ENCODE peak calls at places on chromosomes 3 and 15, in four cellular contexts. U, E, D and S are unnamed samples.

GRCh38 chr3:17014286-17014685 is 129.5 kb downstream of the PLCL2 start:
- DNase-seq in U (no peak), E (no peak), D (no peak), S (no peak)

GRCh38 chr3:54967586-54968244 is 39.9 kb upstream of the LRTM1 start:
- DNase-seq in U (no peak), E (no peak), D (peak), S (no peak)

GRCh38 chr3:25171118-25171912 is 256.7 kb upstream of the RARB start:
- DNase-seq in U (no peak), E (no peak), D (no peak), S (no peak)

GRCh38 chr3:73134034-73134433 is 72.6 kb downstream of the EBLN2 start:
- DNase-seq in U (no peak), E (no peak), D (no peak), S (no peak)

GRCh38 chr15:84034831-84035753 is 200.5 kb upstream of the GOLGA6L4 start:
- DNase-seq in U (no peak), E (peak), D (peak), S (peak)

GRCh38 chr3:25423780-25424179 is 4.3 kb upstream of the RARB start:
- DNase-seq in U (no peak), E (no peak), D (peak), S (no peak)

GRCh38 chr3:130539005-130539404 is 22.0 kb downstream of the COL6A6 start:
- DNase-seq in U (no peak), E (peak), D (peak), S (no peak)

GRCh38 chr3:122092460-122093165 is 37.5 kb downstream of the CD86 start:
- DNase-seq in U (peak), E (no peak), D (peak), S (no peak)

GRCh38 chr3:127732303-127732702 is 59.6 kb downstream of the ABTB1 start:
- DNase-seq in U (no peak), E (no peak), D (no peak), S (no peak)

GRCh38 chr3:69033470-69033869 is 18.7 kb downstream of the TMF1 start:
- DNase-seq in U (no peak), E (no peak), D (no peak), S (no peak)

GRCh38 chr3:165549037-165549436 is 288.2 kb downstream of the BCHE start:
- DNase-seq in U (no peak), E (no peak), D (no peak), S (no peak)

GRCh38 chr15:63466378-63467192 is 37.8 kb upstream of the USP3 start:
- DNase-seq in U (no peak), E (no peak), D (peak), S (no peak)

GRCh38 chr3:179067839-179068238 is 3.8 kb downstream of the ZMAT3 start:
- DNase-seq in U (no peak), E (no peak), D (no peak), S (no peak)

GRCh38 chr3:179071569-179072397 is at the start of gene ZMAT3:
- DNase-seq in U (peak), E (peak), D (peak), S (no peak)

GRCh38 chr3:179068779-179069530 is 2.7 kb downstream of the ZMAT3 start:
- DNase-seq in U (no peak), E (no peak), D (peak), S (no peak)

GRCh38 chr3:179071161-179071568 is 444 bp downstream of the ZMAT3 start:
- DNase-seq in U (no peak), E (no peak), D (peak), S (no peak)

DNA sequence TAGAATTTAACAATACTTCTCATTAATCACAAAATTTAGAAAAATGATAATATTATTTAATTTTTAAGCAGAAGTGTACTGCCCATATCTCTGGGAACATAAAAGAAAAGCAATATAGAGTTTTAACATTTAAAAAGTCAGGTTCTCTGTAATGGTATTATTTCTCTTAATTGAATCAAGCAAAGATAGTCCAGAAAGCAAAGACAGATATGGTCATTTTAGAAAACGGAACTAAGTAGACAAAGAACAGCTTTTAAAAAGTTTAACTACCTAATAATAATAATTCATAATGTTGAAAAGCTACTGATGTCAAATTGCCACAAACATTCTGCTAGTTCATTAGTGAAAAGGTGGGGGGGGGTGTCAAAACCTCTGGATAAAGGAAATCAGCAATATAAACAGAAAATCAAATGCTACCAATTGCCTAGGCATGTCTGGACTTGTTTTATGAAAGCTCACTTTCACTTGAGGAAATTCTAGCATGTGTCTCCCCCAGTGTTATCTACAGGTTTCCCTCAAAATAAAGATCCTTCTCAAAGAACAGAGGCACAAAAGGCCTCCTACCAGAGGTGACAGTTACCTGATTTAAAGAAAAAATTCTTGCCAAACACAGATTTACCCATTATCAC is 1.7 kb downstream of the ZMAT3 start:
- DNase-seq in U (no peak), E (no peak), D (peak), S (no peak)
- H3K4me3 ChIP-seq in U (peak), E (peak), D (peak), S (peak)

GRCh38 chr3:51718547-51719412 is 11.9 kb downstream of the GRM2 start:
- DNase-seq in U (peak), E (no peak), D (peak), S (no peak)
- TF ChIP-seq CTCF in U (peak), E (peak), D (peak), S (peak)

GRCh38 chr3:31919528-31919927 is 61.5 kb downstream of the OSBPL10 start:
- DNase-seq in U (no peak), E (no peak), D (no peak), S (no peak)
- H3K4me3 ChIP-seq in U (no peak), E (no peak), D (no peak), S (no peak)

GRCh38 chr15:43370975-43371974 is at the start of the genes TUBGCP4 and ZSCAN29:
- DNase-seq in U (peak), E (peak), D (peak), S (no peak)
- TF ChIP-seq CTCF in U (peak), E (peak), D (peak), S (peak)

DNA sequence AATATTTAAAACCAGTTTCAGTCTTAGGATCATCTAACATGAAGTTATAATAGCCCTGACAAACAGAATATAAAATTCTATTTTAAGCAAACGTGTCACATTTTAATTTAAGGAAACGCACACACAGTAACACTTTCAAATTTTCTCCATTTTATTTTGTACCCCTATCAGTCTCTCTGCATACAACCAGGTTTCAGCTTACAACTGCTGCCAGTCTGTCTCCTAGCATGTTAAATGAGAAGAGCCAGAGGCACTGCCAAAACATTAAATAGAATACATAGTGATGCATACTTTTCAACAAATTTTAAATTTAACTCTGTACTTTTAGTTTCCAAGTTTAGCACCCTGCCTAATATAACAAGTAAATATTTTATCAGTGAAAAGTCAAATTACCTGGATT is 60.8 kb downstream of the UACA start:
- DNase-seq in U (no peak), E (no peak), D (no peak), S (no peak)
- H3K4me3 ChIP-seq in U (peak), E (no peak), D (no peak), S (no peak)

GRCh38 chr3:194300392-194300758 is 50.8 kb downstream of the CPN2 start:
- DNase-seq in U (peak), E (no peak), D (peak), S (no peak)
- TF ChIP-seq CTCF in U (peak), E (peak), D (peak), S (no peak)

GRCh38 chr3:180871901-180872300 is 40.6 kb upstream of the FXR1 start:
- DNase-seq in U (no peak), E (no peak), D (peak), S (no peak)

GRCh38 chr3:180875071-180875698 is 37.3 kb upstream of the FXR1 start:
- DNase-seq in U (no peak), E (no peak), D (no peak), S (no peak)

GRCh38 chr3:180870008-180870733 is 42.3 kb upstream of the FXR1 start:
- DNase-seq in U (peak), E (no peak), D (peak), S (no peak)
- H3K4me3 ChIP-seq in U (peak), E (peak), D (peak), S (peak)